ENCODE peak calls at places on chromosomes 3 and 15, in eight cellular contexts. One of them, this sample, is unnamed.

GRCh38 chr15:90558182-90558581 is 28.5 kb downstream of the CRTC3 start:
- DNase-seq in H54: no peak
- DNase-seq in NCI-H1436: no peak
- DNase-seq in HT-29: peak; percentile 19
- DNase-seq in T-helper 1 cell: no peak
- DNase-seq in neuronal stem cell: no peak
- DNase-seq in GM04504: no peak
- DNase-seq in neural crest cell: no peak
- DNase-seq in this sample: no peak

GRCh38 chr3:54427951-54428871 is 305.9 kb downstream of the CACNA2D3 start:
- DNase-seq in NCI-H1436: peak; percentile 58
- DNase-seq in H54: peak; percentile 26
- DNase-seq in neuronal stem cell: peak; percentile 66
- DNase-seq in GM04504: peak; percentile 56
- DNase-seq in neural crest cell: peak; percentile 69
- DNase-seq in T-helper 1 cell: no peak
- DNase-seq in HT-29: peak; percentile 44
- DNase-seq in this sample: peak; percentile 64

GRCh38 chr3:187368251-187368733 is at the start of gene RTP4:
- DNase-seq in neuronal stem cell: no peak
- DNase-seq in neural crest cell: no peak
- DNase-seq in T-helper 1 cell: peak; percentile 14
- DNase-seq in NCI-H1436: no peak
- DNase-seq in H54: no peak
- DNase-seq in HT-29: peak; percentile 4
- DNase-seq in GM04504: peak; percentile 57
- DNase-seq in this sample: peak; percentile 85

GRCh38 chr3:134482622-134483021 is 3.2 kb downstream of the ANAPC13 start:
- DNase-seq in H54: no peak
- DNase-seq in NCI-H1436: no peak
- DNase-seq in HT-29: no peak
- DNase-seq in neuronal stem cell: no peak
- DNase-seq in neural crest cell: no peak
- DNase-seq in GM04504: no peak
- DNase-seq in T-helper 1 cell: no peak
- DNase-seq in this sample: no peak

GRCh38 chr3:73060302-73060723 is 1.1 kb upstream of the EBLN2 start:
- DNase-seq in GM04504: no peak
- DNase-seq in neural crest cell: no peak
- DNase-seq in H54: no peak
- DNase-seq in HT-29: no peak
- DNase-seq in neuronal stem cell: no peak
- DNase-seq in T-helper 1 cell: no peak
- DNase-seq in NCI-H1436: no peak
- DNase-seq in this sample: no peak

GRCh38 chr3:99319961-99320360 is 318.4 kb upstream of the COL8A1 start:
- DNase-seq in GM04504: peak; percentile 87
- DNase-seq in T-helper 1 cell: no peak
- DNase-seq in H54: peak; percentile 9
- DNase-seq in neural crest cell: no peak
- DNase-seq in NCI-H1436: no peak
- DNase-seq in HT-29: no peak
- DNase-seq in neuronal stem cell: no peak
- DNase-seq in this sample: no peak

GRCh38 chr3:35944915-35945710 is 305.8 kb downstream of the ARPP21 start:
- DNase-seq in HT-29: no peak
- DNase-seq in neural crest cell: no peak
- DNase-seq in NCI-H1436: no peak
- DNase-seq in T-helper 1 cell: no peak
- DNase-seq in GM04504: no peak
- DNase-seq in H54: no peak
- DNase-seq in neuronal stem cell: no peak
- DNase-seq in this sample: no peak

GRCh38 chr3:146050700-146051099 is 110.3 kb downstream of the PLOD2 start:
- DNase-seq in neural crest cell: no peak
- DNase-seq in HT-29: no peak
- DNase-seq in H54: no peak
- DNase-seq in NCI-H1436: no peak
- DNase-seq in neuronal stem cell: no peak
- DNase-seq in GM04504: no peak
- DNase-seq in T-helper 1 cell: no peak
- DNase-seq in this sample: no peak

GRCh38 chr3:170690133-170690981 is 104.5 kb upstream of the SLC7A14 start:
- DNase-seq in H54: peak; percentile 35
- DNase-seq in HT-29: peak; percentile 82
- DNase-seq in neuronal stem cell: peak; percentile 18
- DNase-seq in neural crest cell: peak; percentile 70
- DNase-seq in NCI-H1436: peak; percentile 55
- DNase-seq in GM04504: no peak
- DNase-seq in T-helper 1 cell: peak; percentile 3
- DNase-seq in this sample: peak; percentile 75

This sample was measured in RPMI8226.